ENCODE peak calls at places on chromosomes 1 and 21, in four cellular contexts. T, Z, N and H are unnamed samples.

GRCh38 chr1:64743954-64744491 is 852 bp upstream of the RAVER2 start:
- DNase-seq in Z (no peak), N (no peak), T (no peak), H (no peak)

GRCh38 chr1:15153842-15154479 is 414 bp downstream of the TMEM51 start:
- DNase-seq in T (no peak), Z (peak; percentile 70), N (peak; percentile 37), H (peak; percentile 74)

GRCh38 chr1:37001697-37002096 is 32.6 kb downstream of the GRIK3 start:
- DNase-seq in Z (no peak), T (no peak), N (no peak), H (no peak)

GRCh38 chr1:70487910-70488665 is 77.0 kb downstream of the CTH start:
- DNase-seq in T (no peak), N (no peak), Z (peak; percentile 23), H (no peak)

GRCh38 chr1:203117611-203118575 is 9.6 kb upstream of the ADORA1 start:
- DNase-seq in N (no peak), T (no peak), Z (peak; percentile 92), H (peak; percentile 73)

GRCh38 chr1:147785794-147786506 is 25.5 kb upstream of the GJA5 start:
- DNase-seq in T (no peak), N (no peak), Z (no peak), H (no peak)

GRCh38 chr1:85307987-85308836 is 31.8 kb upstream of the BCL10 start:
- DNase-seq in T (peak; percentile 14), N (peak; percentile 58), Z (peak; percentile 93), H (peak; percentile 86)

GRCh38 chr1:243842978-243843490 is 7.0 kb downstream of the AKT3 start:
- DNase-seq in Z (peak; percentile 43), T (no peak), N (no peak), H (peak; percentile 51)

GRCh38 chr1:181149326-181150000 is 61.0 kb downstream of the IER5 start:
- DNase-seq in N (no peak), T (no peak), Z (no peak), H (no peak)

GRCh38 chr21:39803393-39803792 is 58.4 kb downstream of the IGSF5 start:
- DNase-seq in T (no peak), N (no peak), Z (no peak), H (peak; percentile 54)

GRCh38 chr1:75203415-75204277 is 69.5 kb downstream of the LHX8 start:
- DNase-seq in T (no peak), N (no peak), Z (peak; percentile 6), H (peak; percentile 36)

GRCh38 chr1:41530411-41530810 is 45.9 kb upstream of the EDN2 start:
- DNase-seq in T (no peak), Z (no peak), N (no peak), H (no peak)